ENCODE peak calls at places on chromosomes 6 and 20, in seven cellular contexts. T is IMR-90, U is gastrocnemius medialis, A is stomach, Z is uterus, B is lower leg skin, Y is adrenal gland. E is an unnamed sample.

GRCh38 chr6:28940294-28940858 is 16.6 kb upstream of the TRIM27 start:
- DNase-seq in T (no peak), Y (peak), A (no peak), U (no peak), Z (peak), B (no peak), E (peak)

GRCh38 chr6:117399924-117400323 is 25.8 kb downstream of the ROS1 start:
- DNase-seq in U (no peak), Z (no peak), B (no peak), T (peak), A (no peak), Y (no peak), E (no peak)

GRCh38 chr20:8331740-8332412 is 199.8 kb downstream of the PLCB1 start:
- DNase-seq in B (no peak), A (no peak), Z (peak), T (peak), U (no peak), Y (peak), E (peak)

GRCh38 chr6:142165227-142165626 is 18.2 kb downstream of the VTA1 start:
- DNase-seq in T (no peak), A (no peak), Z (no peak), B (no peak), Y (no peak), U (no peak), E (no peak)

GRCh38 chr6:52420668-52421358 is 671 bp downstream of the EFHC1 start:
- DNase-seq in B (no peak), U (no peak), A (no peak), T (peak), Y (no peak), Z (no peak), E (no peak)

GRCh38 chr6:87926687-87927086 is 121.0 kb upstream of the SPACA1 start:
- DNase-seq in Y (no peak), U (no peak), B (no peak), T (no peak), Z (no peak), A (no peak), E (no peak)

GRCh38 chr6:14282326-14282725 is 164.8 kb downstream of the CD83 start:
- DNase-seq in U (no peak), T (no peak), Z (no peak), B (no peak), A (no peak), Y (no peak), E (no peak)

GRCh38 chr6:14763139-14763538 is 482.7 kb upstream of the JARID2 start:
- DNase-seq in T (peak), U (no peak), B (peak), Y (no peak), A (no peak), Z (no peak), E (no peak)

GRCh38 chr20:3209023-3209945 is at the start of gene ITPA:
- DNase-seq in U (no peak), B (peak), Y (peak), T (peak), Z (peak), A (peak), E (peak)

GRCh38 chr20:44030394-44030793 is 115.7 kb downstream of the TOX2 start:
- DNase-seq in T (no peak), U (no peak), Y (no peak), Z (no peak), A (peak), B (peak), E (no peak)

GRCh38 chr20:1964659-1965405 is 29.0 kb downstream of the PDYN start:
- DNase-seq in B (peak), Y (no peak), T (no peak), U (no peak), A (no peak), Z (no peak), E (no peak)

GRCh38 chr20:62644044-62644795 is 1.9 kb downstream of the SLCO4A1 start:
- DNase-seq in Z (no peak), B (no peak), A (peak), T (no peak), Y (no peak), U (no peak), E (no peak)

GRCh38 chr20:62643521-62644043 is 1.3 kb downstream of the SLCO4A1 start:
- DNase-seq in A (peak), U (no peak), Y (no peak), B (no peak), Z (no peak), T (peak), E (no peak)

GRCh38 chr20:62640870-62641748 is 1.2 kb upstream of the SLCO4A1 start:
- DNase-seq in U (no peak), B (no peak), A (no peak), Z (no peak), T (no peak), Y (no peak), E (no peak)

GRCh38 chr20:62641749-62642665 is at the start of gene SLCO4A1:
- DNase-seq in Z (peak), B (peak), A (peak), U (peak), T (peak), Y (peak), E (peak)

GRCh38 chr20:62642666-62643520 is 590 bp downstream of the SLCO4A1 start:
- DNase-seq in A (peak), B (no peak), Y (no peak), T (peak), Z (no peak), U (no peak), E (no peak)
- H3K4me3 ChIP-seq in A (peak), B (peak), Y (peak), T (peak), Z (peak), U (peak), E (no peak)

DNA sequence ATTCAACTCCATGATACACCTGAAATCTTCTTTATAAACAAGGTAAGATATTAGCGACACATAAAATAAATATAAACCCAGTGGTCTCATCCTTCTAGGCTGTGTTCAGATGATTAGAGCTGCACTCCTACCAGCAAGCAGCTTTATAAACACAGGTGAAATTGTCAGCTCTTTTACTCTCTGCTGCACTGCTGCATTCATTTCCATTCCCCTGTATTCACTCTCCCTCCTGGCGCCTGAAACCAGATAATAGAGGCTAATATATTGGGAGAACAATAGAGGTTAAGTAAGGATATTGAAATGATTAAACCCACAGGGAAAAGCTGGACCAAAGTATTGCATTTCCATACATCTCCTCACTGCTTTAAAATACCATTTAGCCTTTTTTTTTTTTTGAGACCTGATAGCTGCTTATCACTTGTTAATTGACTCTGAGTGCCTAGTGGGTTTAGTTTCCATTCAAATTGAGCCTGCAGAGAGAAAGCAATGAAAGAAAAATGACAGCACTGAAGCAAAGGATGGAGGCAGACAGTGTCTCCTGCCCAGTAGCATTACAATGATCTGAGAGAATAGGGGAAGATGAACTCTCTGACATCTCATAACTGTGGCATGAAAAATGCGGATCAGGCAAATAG is 540.5 kb upstream of the IMPG1 start:
- DNase-seq in Y (no peak), U (no peak), T (no peak), A (no peak), B (no peak), Z (no peak), E (no peak)
- TF ChIP-seq POLR2A in Y (no peak), U (no peak), T (no peak), A (no peak), B (no peak), Z (no peak), E (no peak)

GRCh38 chr6:5213851-5214507 is 46.8 kb downstream of the LYRM4 start:
- DNase-seq in T (peak), U (no peak), Z (no peak), Y (peak), B (no peak), A (no peak), E (no peak)
- TF ChIP-seq CTCF in T (peak), U (no peak), Z (no peak), Y (peak), B (no peak), A (no peak), E (no peak)

GRCh38 chr20:22584922-22585785 is 782 bp upstream of the FOXA2 start:
- DNase-seq in B (no peak), Y (no peak), Z (no peak), U (no peak), A (peak), T (no peak), E (peak)

GRCh38 chr20:22584630-22584921 is 204 bp upstream of the FOXA2 start:
- DNase-seq in A (peak), B (no peak), Y (no peak), T (no peak), U (no peak), Z (no peak), E (peak)

GRCh38 chr20:22582960-22583772 is 1.2 kb downstream of the FOXA2 start:
- DNase-seq in B (no peak), A (peak), Y (no peak), U (no peak), T (no peak), Z (no peak), E (peak)

GRCh38 chr20:22582386-22582959 is 1.9 kb downstream of the FOXA2 start:
- DNase-seq in Z (no peak), A (peak), Y (no peak), B (no peak), T (no peak), U (no peak), E (no peak)

GRCh38 chr20:22583773-22584629 is at the start of gene FOXA2:
- DNase-seq in Z (no peak), U (no peak), Y (no peak), A (peak), T (no peak), B (no peak), E (peak)
- H3K4me3 ChIP-seq in Z (no peak), U (peak), Y (no peak), A (peak), T (no peak), B (no peak), E (peak)